ENCODE peak calls at places on chromosomes 3 and 15, in five cellular contexts. W, C, H, E and G are unnamed samples.

GRCh38 chr15:65558336-65558735 is 28.1 kb downstream of the HACD3 start:
- DNase-seq in W (no peak), C (no peak), H (no peak), E (peak; percentile 41), G (no peak)

GRCh38 chr3:144552642-144553041 is 581.0 kb downstream of the DIPK2A start:
- DNase-seq in W (no peak), C (no peak), H (no peak), E (no peak), G (no peak)

GRCh38 chr15:78711638-78712037 is 70.6 kb upstream of the CHRNB4 start:
- DNase-seq in W (no peak), C (no peak), H (no peak), E (no peak), G (no peak)

GRCh38 chr15:34154725-34155204 is 52.9 kb downstream of the PGBD4 start:
- DNase-seq in W (no peak), C (no peak), H (no peak), E (no peak), G (no peak)

GRCh38 chr15:81502436-81502835 is 128.4 kb upstream of the TMC3 start:
- DNase-seq in W (no peak), C (no peak), H (no peak), E (peak; percentile 24), G (no peak)

GRCh38 chr3:44120721-44121582 is 120.7 kb upstream of the TOPAZ1 start:
- DNase-seq in W (no peak), C (no peak), H (no peak), E (no peak), G (peak; percentile 28)

GRCh38 chr15:97966924-97967620 is 6.6 kb downstream of the ARRDC4 start:
- DNase-seq in W (no peak), C (no peak), H (no peak), E (no peak), G (no peak)

GRCh38 chr3:194548346-194549321 is 61.8 kb upstream of the ATP13A3 start:
- DNase-seq in W (no peak), C (no peak), H (no peak), E (no peak), G (no peak)

GRCh38 chr3:185552358-185552877 is at the start of gene LIPH:
- DNase-seq in W (no peak), C (no peak), H (no peak), E (peak; percentile 23), G (no peak)

GRCh38 chr3:48016336-48016973 is at the start of gene MAP4:
- DNase-seq in W (no peak), C (no peak), H (no peak), E (no peak), G (no peak)

GRCh38 chr3:192449036-192449435 is 278.3 kb downstream of the FGF12 start:
- DNase-seq in W (no peak), C (no peak), H (no peak), E (no peak), G (no peak)

GRCh38 chr3:15051531-15051930 is 13.6 kb downstream of the MRPS25 start:
- DNase-seq in W (no peak), C (peak; percentile 26), H (peak; percentile 63), E (peak; percentile 63), G (peak; percentile 16)

GRCh38 chr3:71109241-71109976 is 474.1 kb downstream of the FOXP1 start:
- DNase-seq in W (no peak), C (no peak), H (no peak), E (no peak), G (no peak)

GRCh38 chr15:66692808-66693596 is 9.0 kb upstream of the SMAD6 start:
- DNase-seq in W (no peak), C (no peak), H (no peak), E (no peak), G (no peak)

GRCh38 chr3:78204977-78205376 is 1165.1 kb downstream of the ROBO2 start:
- DNase-seq in W (no peak), C (no peak), H (no peak), E (peak; percentile 26), G (no peak)

GRCh38 chr15:80502782-80503181 is 98.6 kb downstream of the ARNT2 start:
- DNase-seq in W (no peak), C (no peak), H (no peak), E (no peak), G (no peak)